ENCODE peak calls at places on chromosomes 13 and 19, in five cellular contexts. G is NCI-H446; W is heart right ventricle; J is activated CD8-positive, alpha-beta memory T cell treated with anti-CD3 and anti-CD28 coated beads for 24 hours; O is stimulated activated CD4-positive, alpha-beta T cell treated with anti-CD3 and anti-CD28 coated beads, Interleukin-2, amount 100 ng/mL, for 24 hours. F is an unnamed sample.

GRCh38 chr13:98262307-98262706 is 85.2 kb upstream of the RNF113B start:
- DNase-seq in O (no peak), J (no peak), W (no peak), G (no peak), F (no peak)

GRCh38 chr19:17719730-17720486 is 628 bp downstream of the MAP1S start:
- DNase-seq in G (no peak), J (peak; percentile 74), O (peak; percentile 46), W (no peak), F (no peak)

GRCh38 chr13:106213028-106213427 is 322.4 kb downstream of the EFNB2 start:
- DNase-seq in W (no peak), J (no peak), G (no peak), O (no peak), F (no peak)

GRCh38 chr19:38841787-38842438 is 7.9 kb downstream of the HNRNPL start:
- DNase-seq in G (no peak), W (no peak), O (no peak), J (peak; percentile 60), F (no peak)

GRCh38 chr13:78759704-78760103 is 100.7 kb upstream of the OBI1 start:
- DNase-seq in G (no peak), O (no peak), W (no peak), J (no peak), F (no peak)

GRCh38 chr13:103236213-103236612 is 170.0 kb upstream of the SLC10A2 start:
- DNase-seq in O (no peak), W (no peak), G (no peak), J (no peak), F (peak; percentile 15)

GRCh38 chr19:2616741-2617392 is 85.6 kb downstream of the GNG7 start:
- DNase-seq in O (peak; percentile 44), J (no peak), W (peak; percentile 37), G (no peak), F (no peak)

GRCh38 chr13:100668408-100668807 is 6.2 kb downstream of the TMTC4 start:
- DNase-seq in O (no peak), J (no peak), G (no peak), W (no peak), F (no peak)

GRCh38 chr13:59665736-59666135 is 498.0 kb downstream of the DIAPH3 start:
- DNase-seq in O (no peak), W (no peak), G (no peak), J (no peak), F (no peak)

GRCh38 chr13:23098508-23098907 is 82.3 kb upstream of the SGCG start:
- DNase-seq in W (no peak), G (no peak), O (no peak), J (no peak), F (no peak)

GRCh38 chr19:6423499-6424189 is 967 bp downstream of the KHSRP start:
- DNase-seq in G (peak; percentile 44), J (peak; percentile 74), W (no peak), O (peak; percentile 55), F (peak; percentile 33)

GRCh38 chr13:24247016-24247415 is 62.4 kb upstream of the C1QTNF9 start:
- DNase-seq in W (no peak), G (no peak), O (no peak), J (no peak), F (no peak)

GRCh38 chr13:32165791-32166190 is 134.2 kb downstream of the FRY start:
- DNase-seq in J (no peak), G (no peak), O (no peak), W (peak; percentile 67), F (no peak)

GRCh38 chr13:23547000-23547590 is 23.1 kb upstream of the TNFRSF19 start:
- DNase-seq in O (no peak), W (peak; percentile 53), J (no peak), G (no peak), F (no peak)

GRCh38 chr19:4277051-4277700 is 1.9 kb upstream of the SHD start:
- DNase-seq in G (no peak), O (no peak), W (no peak), J (no peak), F (no peak)

GRCh38 chr13:27617801-27618411 is 2.4 kb downstream of the LNX2 start:
- DNase-seq in O (no peak), J (no peak), G (no peak), W (no peak), F (no peak)

GRCh38 chr13:53238241-53238640 is 209.6 kb downstream of the OLFM4 start:
- DNase-seq in J (no peak), G (no peak), O (no peak), W (no peak), F (no peak)

F was measured in brain microvascular endothelial cell.